ENCODE peak calls at places on chromosomes 5 and 9, in seven cellular contexts. One of them, this sample, is unnamed.

GRCh38 chr5:174020928-174021304 is 24.6 kb upstream of the NSG2 start:
- DNase-seq in neuronal stem cell: no peak
- DNase-seq in trophoblast cell: no peak
- DNase-seq in IMR-90: no peak
- DNase-seq in H9: no peak
- DNase-seq in mesendoderm: no peak
- DNase-seq in H1: no peak
- DNase-seq in this sample: no peak

GRCh38 chr9:131181091-131181681 is 55.8 kb downstream of the NUP214 start:
- DNase-seq in IMR-90: no peak
- DNase-seq in H9: no peak
- DNase-seq in neuronal stem cell: no peak
- DNase-seq in trophoblast cell: peak
- DNase-seq in H1: no peak
- DNase-seq in mesendoderm: peak
- DNase-seq in this sample: peak

GRCh38 chr9:38432922-38433510 is 8.8 kb upstream of the IGFBPL1 start:
- DNase-seq in mesendoderm: peak
- DNase-seq in H1: no peak
- DNase-seq in IMR-90: peak
- DNase-seq in trophoblast cell: peak
- DNase-seq in neuronal stem cell: no peak
- DNase-seq in H9: no peak
- DNase-seq in this sample: peak

GRCh38 chr9:72149231-72149975 is at the start of gene GDA:
- DNase-seq in H1: peak
- DNase-seq in mesendoderm: peak
- DNase-seq in neuronal stem cell: peak
- DNase-seq in IMR-90: no peak
- DNase-seq in H9: peak
- DNase-seq in trophoblast cell: peak
- DNase-seq in this sample: no peak

GRCh38 chr5:67015577-67016290 is 180.9 kb downstream of the CD180 start:
- DNase-seq in H9: no peak
- DNase-seq in mesendoderm: peak
- DNase-seq in H1: no peak
- DNase-seq in IMR-90: peak
- DNase-seq in neuronal stem cell: no peak
- DNase-seq in trophoblast cell: no peak
- DNase-seq in this sample: peak

GRCh38 chr5:69032009-69032408 is 61.8 kb upstream of the SLC30A5 start:
- DNase-seq in neuronal stem cell: no peak
- DNase-seq in mesendoderm: no peak
- DNase-seq in H9: no peak
- DNase-seq in H1: no peak
- DNase-seq in IMR-90: no peak
- DNase-seq in trophoblast cell: no peak
- DNase-seq in this sample: no peak

GRCh38 chr9:112925058-112925641 is 34.5 kb upstream of the SLC46A2 start:
- DNase-seq in trophoblast cell: peak
- DNase-seq in H9: peak
- DNase-seq in IMR-90: peak
- DNase-seq in H1: no peak
- DNase-seq in mesendoderm: peak
- DNase-seq in neuronal stem cell: no peak
- DNase-seq in this sample: peak

GRCh38 chr5:31824886-31825774 is 186.2 kb downstream of the PDZD2 start:
- DNase-seq in H1: no peak
- DNase-seq in neuronal stem cell: peak
- DNase-seq in H9: peak
- DNase-seq in IMR-90: peak
- DNase-seq in mesendoderm: peak
- DNase-seq in trophoblast cell: peak
- DNase-seq in this sample: peak

GRCh38 chr5:61625682-61626620 is 293.9 kb downstream of the ZSWIM6 start:
- DNase-seq in IMR-90: peak
- DNase-seq in H9: peak
- DNase-seq in H1: peak
- DNase-seq in mesendoderm: peak
- DNase-seq in neuronal stem cell: peak
- DNase-seq in trophoblast cell: peak
- DNase-seq in this sample: peak

GRCh38 chr9:91187965-91188344 is 173.8 kb downstream of the AUH start:
- DNase-seq in mesendoderm: no peak
- DNase-seq in IMR-90: peak
- DNase-seq in H9: no peak
- DNase-seq in H1: no peak
- DNase-seq in neuronal stem cell: no peak
- DNase-seq in trophoblast cell: no peak
- DNase-seq in this sample: no peak

GRCh38 chr9:112112941-112113399 is 62.1 kb downstream of the SUSD1 start:
- DNase-seq in mesendoderm: peak
- DNase-seq in IMR-90: no peak
- DNase-seq in neuronal stem cell: no peak
- DNase-seq in H9: peak
- DNase-seq in H1: peak
- DNase-seq in trophoblast cell: peak
- DNase-seq in this sample: no peak

GRCh38 chr5:138490648-138491283 is 25.5 kb downstream of the EGR1 start:
- DNase-seq in H1: no peak
- DNase-seq in trophoblast cell: peak
- DNase-seq in mesendoderm: no peak
- DNase-seq in IMR-90: no peak
- DNase-seq in H9: no peak
- DNase-seq in neuronal stem cell: no peak
- DNase-seq in this sample: no peak

GRCh38 chr9:92520837-92521236 is 15.0 kb downstream of the ECM2 start:
- DNase-seq in H1: no peak
- DNase-seq in trophoblast cell: no peak
- DNase-seq in neuronal stem cell: no peak
- DNase-seq in mesendoderm: no peak
- DNase-seq in IMR-90: no peak
- DNase-seq in H9: no peak
- DNase-seq in this sample: no peak

GRCh38 chr9:124410321-124410913 is 4.8 kb downstream of the PSMB7 start:
- DNase-seq in IMR-90: no peak
- DNase-seq in trophoblast cell: peak
- DNase-seq in H9: no peak
- DNase-seq in H1: no peak
- DNase-seq in neuronal stem cell: no peak
- DNase-seq in mesendoderm: no peak
- DNase-seq in this sample: peak

GRCh38 chr9:97573482-97574073 is 59.6 kb downstream of the TSTD2 start:
- DNase-seq in neuronal stem cell: no peak
- DNase-seq in IMR-90: peak
- DNase-seq in trophoblast cell: no peak
- DNase-seq in H9: no peak
- DNase-seq in H1: no peak
- DNase-seq in mesendoderm: no peak
- DNase-seq in this sample: no peak

GRCh38 chr5:53113947-53114346 is 4.4 kb upstream of the MOCS2 start:
- DNase-seq in trophoblast cell: no peak
- DNase-seq in neuronal stem cell: no peak
- DNase-seq in H1: no peak
- DNase-seq in IMR-90: no peak
- DNase-seq in H9: peak
- DNase-seq in mesendoderm: no peak
- DNase-seq in this sample: no peak

GRCh38 chr9:93891549-93892310 is 63.4 kb downstream of the BARX1 start:
- DNase-seq in neuronal stem cell: no peak
- DNase-seq in H1: no peak
- DNase-seq in H9: no peak
- DNase-seq in IMR-90: no peak
- DNase-seq in trophoblast cell: no peak
- DNase-seq in mesendoderm: no peak
- DNase-seq in this sample: no peak

GRCh38 chr5:7927466-7928375 is 58.8 kb downstream of the MTRR start:
- DNase-seq in trophoblast cell: peak
- DNase-seq in mesendoderm: peak
- DNase-seq in IMR-90: peak
- DNase-seq in H9: peak
- DNase-seq in neuronal stem cell: peak
- DNase-seq in H1: peak
- DNase-seq in this sample: peak

GRCh38 chr9:130627896-130628792 is 36.2 kb upstream of the PRDM12 start:
- DNase-seq in H9: no peak
- DNase-seq in IMR-90: no peak
- DNase-seq in neuronal stem cell: no peak
- DNase-seq in trophoblast cell: no peak
- DNase-seq in H1: no peak
- DNase-seq in mesendoderm: no peak
- DNase-seq in this sample: no peak

GRCh38 chr5:96408276-96408777 is 24.7 kb downstream of the PCSK1 start:
- DNase-seq in IMR-90: peak
- DNase-seq in trophoblast cell: peak
- DNase-seq in mesendoderm: no peak
- DNase-seq in H9: no peak
- DNase-seq in neuronal stem cell: no peak
- DNase-seq in H1: no peak
- DNase-seq in this sample: no peak

GRCh38 chr5:96404191-96404867 is 28.7 kb downstream of the PCSK1 start:
- DNase-seq in mesendoderm: no peak
- DNase-seq in H1: no peak
- DNase-seq in trophoblast cell: peak
- DNase-seq in IMR-90: no peak
- DNase-seq in neuronal stem cell: no peak
- DNase-seq in H9: no peak
- DNase-seq in this sample: no peak

GRCh38 chr5:96408841-96409458 is 24.1 kb downstream of the PCSK1 start:
- DNase-seq in neuronal stem cell: no peak
- DNase-seq in H1: no peak
- DNase-seq in IMR-90: no peak
- DNase-seq in mesendoderm: no peak
- DNase-seq in trophoblast cell: no peak
- DNase-seq in H9: no peak
- DNase-seq in this sample: no peak

GRCh38 chr5:96410013-96410412 is 23.0 kb downstream of the PCSK1 start:
- DNase-seq in trophoblast cell: no peak
- DNase-seq in IMR-90: no peak
- DNase-seq in mesendoderm: no peak
- DNase-seq in H1: no peak
- DNase-seq in neuronal stem cell: no peak
- DNase-seq in H9: no peak
- DNase-seq in this sample: no peak

DNA sequence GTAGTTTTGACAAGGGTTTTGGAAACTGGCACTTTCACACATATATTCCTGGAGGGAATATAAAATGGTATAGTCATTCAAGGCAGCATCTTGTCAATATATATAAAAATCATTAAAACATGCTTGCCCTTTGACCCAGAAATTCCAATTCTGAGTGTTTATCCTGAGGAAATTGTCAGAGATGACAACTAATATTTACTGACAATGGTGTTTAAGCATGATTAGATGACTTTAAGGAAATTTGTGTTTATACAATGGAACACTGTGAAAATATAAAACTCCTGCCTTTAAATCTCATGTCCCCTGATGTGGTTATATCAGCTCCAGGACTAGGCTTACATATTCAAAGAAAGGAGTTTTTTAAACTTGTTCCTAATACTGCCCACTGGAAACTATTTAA is 25.6 kb downstream of the PCSK1 start:
- DNase-seq in H1: no peak
- DNase-seq in mesendoderm: no peak
- DNase-seq in H9: no peak
- DNase-seq in trophoblast cell: no peak
- DNase-seq in neuronal stem cell: no peak
- DNase-seq in IMR-90: no peak
- DNase-seq in this sample: no peak
- H2BK5ac ChIP-seq in H1: no peak
- H2BK5ac ChIP-seq in mesendoderm: no peak
- H2BK5ac ChIP-seq in H9: no peak
- H2BK5ac ChIP-seq in trophoblast cell: no peak
- H2BK5ac ChIP-seq in neuronal stem cell: no peak
- H2BK5ac ChIP-seq in IMR-90: no peak
- H2BK5ac ChIP-seq in this sample: no peak

GRCh38 chr5:79047199-79047598 is 22.3 kb downstream of the DMGDH start:
- DNase-seq in trophoblast cell: no peak
- DNase-seq in H9: no peak
- DNase-seq in mesendoderm: no peak
- DNase-seq in H1: no peak
- DNase-seq in IMR-90: no peak
- DNase-seq in neuronal stem cell: no peak
- DNase-seq in this sample: no peak

GRCh38 chr5:79036769-79037168 is 32.7 kb downstream of the DMGDH start:
- DNase-seq in IMR-90: no peak
- DNase-seq in mesendoderm: no peak
- DNase-seq in H9: no peak
- DNase-seq in H1: no peak
- DNase-seq in neuronal stem cell: no peak
- DNase-seq in trophoblast cell: no peak
- DNase-seq in this sample: no peak

GRCh38 chr5:79042188-79042587 is 27.3 kb downstream of the DMGDH start:
- DNase-seq in neuronal stem cell: no peak
- DNase-seq in IMR-90: no peak
- DNase-seq in H1: no peak
- DNase-seq in mesendoderm: no peak
- DNase-seq in trophoblast cell: no peak
- DNase-seq in H9: no peak
- DNase-seq in this sample: no peak
- H2BK5ac ChIP-seq in neuronal stem cell: no peak
- H2BK5ac ChIP-seq in IMR-90: no peak
- H2BK5ac ChIP-seq in H1: no peak
- H2BK5ac ChIP-seq in mesendoderm: no peak
- H2BK5ac ChIP-seq in trophoblast cell: no peak
- H2BK5ac ChIP-seq in H9: no peak
- H2BK5ac ChIP-seq in this sample: no peak

DNA sequence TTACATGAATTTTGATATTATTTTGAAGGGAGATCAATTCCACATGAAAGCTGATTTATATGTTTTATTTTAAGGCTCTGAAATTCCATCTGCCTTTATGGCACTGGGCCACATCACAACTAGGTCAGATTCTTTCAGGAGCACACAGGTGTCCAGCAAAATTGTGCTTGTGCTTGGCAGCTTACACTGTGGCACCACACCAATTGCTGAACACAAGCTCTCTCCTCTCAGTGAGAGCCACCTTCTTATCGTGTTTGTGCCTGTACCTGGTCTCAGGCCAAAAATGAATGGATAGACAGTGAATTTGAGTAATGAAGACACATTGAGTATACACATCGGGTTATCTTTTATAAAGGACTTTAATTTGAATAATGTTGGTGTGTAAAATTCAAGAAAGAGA is 200.3 kb downstream of the CDH10 start:
- DNase-seq in IMR-90: no peak
- DNase-seq in neuronal stem cell: no peak
- DNase-seq in mesendoderm: no peak
- DNase-seq in trophoblast cell: no peak
- DNase-seq in H1: no peak
- DNase-seq in H9: no peak
- DNase-seq in this sample: no peak
- H2BK5ac ChIP-seq in IMR-90: no peak
- H2BK5ac ChIP-seq in neuronal stem cell: no peak
- H2BK5ac ChIP-seq in mesendoderm: no peak
- H2BK5ac ChIP-seq in trophoblast cell: no peak
- H2BK5ac ChIP-seq in H1: no peak
- H2BK5ac ChIP-seq in H9: no peak
- H2BK5ac ChIP-seq in this sample: no peak

DNA sequence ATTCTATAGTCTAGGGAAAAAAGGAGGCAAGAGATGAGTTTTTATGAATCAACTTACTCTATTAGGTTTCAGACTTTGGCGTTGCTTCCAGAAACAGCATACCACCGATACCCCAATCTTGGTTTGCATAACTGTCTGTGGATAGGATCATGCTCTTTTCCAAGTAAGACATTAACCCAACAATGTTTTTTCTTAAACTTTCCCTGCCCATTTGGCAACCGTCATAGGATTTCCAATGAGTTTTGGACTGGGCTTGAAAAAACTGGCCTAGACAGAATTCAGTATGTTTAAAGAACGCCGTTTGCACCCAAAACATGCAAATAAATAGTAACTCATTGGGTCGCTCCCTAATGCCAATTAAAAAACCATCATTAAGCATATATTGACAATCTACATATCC is 106.0 kb downstream of the SMIM23 start:
- DNase-seq in H1: no peak
- DNase-seq in mesendoderm: no peak
- DNase-seq in H9: no peak
- DNase-seq in neuronal stem cell: no peak
- DNase-seq in trophoblast cell: no peak
- DNase-seq in IMR-90: no peak
- DNase-seq in this sample: no peak
- H2BK5ac ChIP-seq in H1: no peak
- H2BK5ac ChIP-seq in mesendoderm: no peak
- H2BK5ac ChIP-seq in H9: no peak
- H2BK5ac ChIP-seq in neuronal stem cell: no peak
- H2BK5ac ChIP-seq in trophoblast cell: no peak
- H2BK5ac ChIP-seq in IMR-90: no peak
- H2BK5ac ChIP-seq in this sample: no peak

This sample was measured in mesenchymal stem cell.